ENCODE peak calls at places on chromosome 11, in eight cellular contexts. L is stimulated activated naive CD8-positive, alpha-beta T cell treated with anti-CD3 and anti-CD28 coated beads, Interleukin-15, Interleukin-2, amounts not matched to agents 100 U/mL and 50 U/mL, for 24 hours; D is CD4-positive, CD25-positive, alpha-beta regulatory T cell; M is T follicular helper cell; A is iPS-NIHi11; X is NCI-H1930; R is LHCN-M2; U is activated CD4-positive, alpha-beta T cell treated with anti-CD3 and anti-CD28 coated beads for 24 hours. I is an unnamed sample.

GRCh38 chr11:44178381-44178780 is 82.9 kb downstream of the EXT2 start:
- DNase-seq in M (no peak), D (no peak), A (peak; percentile 25), U (no peak), X (no peak), R (peak; percentile 49), L (no peak), I (no peak)

GRCh38 chr11:111460752-111461305 is 51.4 kb downstream of the BTG4 start:
- DNase-seq in A (no peak), L (no peak), U (no peak), R (no peak), X (no peak), M (no peak), D (no peak), I (no peak)

GRCh38 chr11:1881442-1882264 is 10.0 kb downstream of the PRR33 start:
- DNase-seq in D (no peak), X (no peak), U (no peak), M (no peak), L (peak; percentile 18), A (peak; percentile 7), R (no peak), I (no peak)

GRCh38 chr11:6443269-6444003 is 2.6 kb upstream of the HPX start:
- DNase-seq in X (no peak), D (peak; percentile 62), L (peak; percentile 56), M (peak; percentile 36), R (peak; percentile 38), A (peak; percentile 82), U (peak; percentile 37), I (peak; percentile 33)

GRCh38 chr11:15956302-15956701 is 400.0 kb downstream of the SOX6 start:
- DNase-seq in R (no peak), M (no peak), U (no peak), A (no peak), X (no peak), L (no peak), D (no peak), I (no peak)

GRCh38 chr11:10605941-10606381 is 37.5 kb upstream of the LYVE1 start:
- DNase-seq in D (no peak), U (no peak), A (peak; percentile 71), M (no peak), L (no peak), X (no peak), R (peak; percentile 84), I (no peak)

GRCh38 chr11:45603930-45604682 is 61.3 kb downstream of the CHST1 start:
- DNase-seq in A (no peak), X (no peak), D (no peak), L (no peak), U (no peak), M (no peak), R (no peak), I (no peak)

GRCh38 chr11:18490319-18490718 is 34.7 kb downstream of the LDHAL6A start:
- DNase-seq in X (no peak), D (no peak), R (peak; percentile 16), M (no peak), A (no peak), L (no peak), U (no peak), I (no peak)

GRCh38 chr11:116132273-116132978 is 628.2 kb upstream of the CADM1 start:
- DNase-seq in X (no peak), R (no peak), D (no peak), U (no peak), L (no peak), M (no peak), A (no peak), I (no peak)

GRCh38 chr11:2580061-2580421 is 119.8 kb downstream of the KCNQ1OT1 start:
- DNase-seq in M (no peak), A (peak; percentile 9), X (no peak), L (no peak), R (no peak), U (no peak), D (no peak), I (no peak)

GRCh38 chr11:13837286-13837685 is 125.2 kb upstream of the SPON1 start:
- DNase-seq in X (no peak), U (no peak), R (no peak), D (no peak), M (no peak), A (no peak), L (no peak), I (no peak)

GRCh38 chr11:64304032-64304315 is 1.4 kb upstream of the ESRRA start:
- DNase-seq in R (no peak), M (no peak), D (no peak), A (no peak), X (no peak), U (no peak), L (no peak), I (no peak)

GRCh38 chr11:1231396-1232327 is 8.8 kb downstream of the MUC5B start:
- DNase-seq in R (no peak), A (peak; percentile 33), U (no peak), M (no peak), D (no peak), L (no peak), X (no peak), I (peak; percentile 9)

GRCh38 chr11:70715166-70715565 is 316.8 kb downstream of the CTTN start:
- DNase-seq in U (no peak), M (no peak), D (no peak), X (no peak), L (no peak), A (no peak), R (no peak), I (no peak)

GRCh38 chr11:1237128-1237580 is 14.3 kb downstream of the MUC5B start:
- DNase-seq in A (peak; percentile 22), R (no peak), L (no peak), D (no peak), X (no peak), M (no peak), U (no peak), I (no peak)

GRCh38 chr11:16178273-16178672 is 178.1 kb downstream of the SOX6 start:
- DNase-seq in U (no peak), A (no peak), L (no peak), X (no peak), D (no peak), M (no peak), R (no peak), I (no peak)

GRCh38 chr11:107592813-107593212 is 1.9 kb downstream of the ELMOD1 start:
- DNase-seq in L (no peak), D (no peak), U (no peak), X (no peak), A (no peak), R (no peak), M (no peak), I (no peak)

GRCh38 chr11:71324788-71325417 is 72.5 kb upstream of the SHANK2 start:
- DNase-seq in X (no peak), A (no peak), D (no peak), L (no peak), R (no peak), U (no peak), M (no peak), I (no peak)

GRCh38 chr11:114125959-114126358 is 66.4 kb downstream of the ZBTB16 start:
- DNase-seq in U (no peak), A (no peak), M (no peak), X (no peak), D (no peak), L (no peak), R (no peak), I (no peak)

GRCh38 chr11:88384004-88384677 is 46.6 kb upstream of the CTSC start:
- DNase-seq in D (no peak), R (peak; percentile 26), A (no peak), X (no peak), M (no peak), L (no peak), U (no peak), I (no peak)

GRCh38 chr11:45794169-45794568 is 10.8 kb upstream of the SLC35C1 start:
- DNase-seq in L (no peak), D (no peak), R (no peak), U (no peak), A (no peak), X (no peak), M (no peak), I (no peak)

GRCh38 chr11:64341851-64342791 is 2.1 kb downstream of the CCDC88B start:
- DNase-seq in A (peak; percentile 96), L (peak; percentile 92), X (no peak), D (peak; percentile 87), M (peak; percentile 85), U (peak; percentile 86), R (peak; percentile 72), I (peak; percentile 95)

GRCh38 chr11:8566613-8567210 is 27.3 kb downstream of the STK33 start:
- DNase-seq in R (peak; percentile 53), L (no peak), X (no peak), U (no peak), D (peak; percentile 14), A (peak; percentile 15), M (no peak), I (no peak)

GRCh38 chr11:13415201-13415600 is 47.8 kb downstream of the BTBD10 start:
- DNase-seq in A (no peak), X (no peak), M (no peak), L (no peak), R (no peak), D (no peak), U (no peak), I (no peak)

GRCh38 chr11:84947970-84948600 is 679.1 kb downstream of the DLG2 start:
- DNase-seq in U (no peak), X (no peak), R (no peak), A (no peak), D (no peak), M (no peak), L (no peak), I (no peak)

GRCh38 chr11:44536779-44537516 is 28.5 kb upstream of the CD82 start:
- DNase-seq in A (peak; percentile 4), M (no peak), D (no peak), L (no peak), U (no peak), R (no peak), X (no peak), I (no peak)

GRCh38 chr11:117589024-117589423 is 208.0 kb downstream of the DSCAML1 start:
- DNase-seq in R (no peak), A (no peak), L (no peak), D (no peak), U (no peak), M (no peak), X (no peak), I (no peak)

GRCh38 chr11:33413296-33413695 is 156.1 kb downstream of the HIPK3 start:
- DNase-seq in L (no peak), M (no peak), X (no peak), R (no peak), A (no peak), D (no peak), U (no peak), I (no peak)

GRCh38 chr11:88012456-88012855 is 162.8 kb downstream of the RAB38 start:
- DNase-seq in A (no peak), M (no peak), D (no peak), R (no peak), X (no peak), L (no peak), U (no peak), I (no peak)

GRCh38 chr11:112401036-112401769 is 140.5 kb upstream of the PLET1 start:
- DNase-seq in R (peak; percentile 9), A (no peak), M (no peak), U (no peak), L (no peak), D (no peak), X (no peak), I (no peak)

GRCh38 chr11:118295834-118296454 is 8.6 kb upstream of the CD3E start:
- DNase-seq in L (peak; percentile 33), R (no peak), D (peak; percentile 43), U (no peak), M (no peak), X (no peak), A (peak; percentile 44), I (no peak)